ENCODE peak calls at places on chromosomes 13 and 19, in four cellular contexts. P is GM20000, E is A673, D is neural crest cell. V is an unnamed sample.

GRCh38 chr19:17565611-17566010 is 10.2 kb downstream of the COLGALT1 start:
- DNase-seq in P (no peak), E (no peak), D (no peak), V (no peak)

GRCh38 chr13:98199480-98199879 is 22.4 kb upstream of the RNF113B start:
- DNase-seq in P (no peak), E (no peak), D (no peak), V (no peak)

GRCh38 chr19:11091343-11092153 is 2.3 kb downstream of the LDLR start:
- DNase-seq in P (no peak), E (peak; percentile 74), D (no peak), V (peak; percentile 41)

GRCh38 chr19:12787458-12787857 is 3.8 kb upstream of the JUNB start:
- DNase-seq in P (no peak), E (no peak), D (no peak), V (no peak)

GRCh38 chr19:495440-496332 is 600 bp upstream of the MADCAM1 start:
- DNase-seq in P (no peak), E (peak; percentile 77), D (peak; percentile 67), V (peak; percentile 66)

GRCh38 chr19:5293607-5294089 is 47.0 kb downstream of the PTPRS start:
- DNase-seq in P (peak; percentile 52), E (peak; percentile 75), D (peak; percentile 61), V (peak; percentile 74)

GRCh38 chr13:112998506-112999280 is 29.7 kb downstream of the MCF2L start:
- DNase-seq in P (no peak), E (no peak), D (no peak), V (no peak)

GRCh38 chr13:111515648-111516047 is 195.2 kb downstream of the TEX29 start:
- DNase-seq in P (no peak), E (no peak), D (no peak), V (no peak)

GRCh38 chr13:54705738-54706137 is 1677.1 kb downstream of the OLFM4 start:
- DNase-seq in P (no peak), E (no peak), D (no peak), V (no peak)

GRCh38 chr19:54148158-54148557 is 10.6 kb downstream of the CNOT3 start:
- DNase-seq in P (no peak), E (no peak), D (no peak), V (no peak)

GRCh38 chr19:6376512-6377193 is 920 bp upstream of the PSPN start:
- DNase-seq in P (no peak), E (no peak), D (no peak), V (no peak)

GRCh38 chr13:110636053-110636475 is 20.7 kb downstream of the NAXD start:
- DNase-seq in P (no peak), E (no peak), D (no peak), V (no peak)

GRCh38 chr13:41916173-41916954 is 44.5 kb downstream of the VWA8 start:
- DNase-seq in P (peak; percentile 70), E (peak; percentile 45), D (no peak), V (no peak)

GRCh38 chr13:51258612-51259358 is 36.6 kb downstream of the FAM124A start:
- DNase-seq in P (no peak), E (no peak), D (peak; percentile 14), V (no peak)

GRCh38 chr13:40445557-40445990 is 220.9 kb downstream of the FOXO1 start:
- DNase-seq in P (peak; percentile 88), E (no peak), D (no peak), V (no peak)

GRCh38 chr13:57629391-57629804 is 2.1 kb upstream of the PCDH17 start:
- DNase-seq in P (no peak), E (peak; percentile 53), D (peak; percentile 12), V (peak; percentile 19)

GRCh38 chr19:54418030-54418929 is 3.0 kb downstream of the TTYH1 start:
- DNase-seq in P (peak; percentile 84), E (no peak), D (no peak), V (no peak)

GRCh38 chr19:56015756-56016155 is 29.2 kb downstream of the NLRP5 start:
- DNase-seq in P (no peak), E (peak; percentile 36), D (no peak), V (no peak)

GRCh38 chr19:56355517-56355916 is 37.8 kb downstream of the ZNF582 start:
- DNase-seq in P (no peak), E (no peak), D (no peak), V (no peak)

GRCh38 chr13:62706035-62706434 is 1290.4 kb upstream of the PCDH20 start:
- DNase-seq in P (no peak), E (no peak), D (no peak), V (no peak)

GRCh38 chr19:48510421-48511268 is 990 bp downstream of the LMTK3 start:
- DNase-seq in P (peak; percentile 80), E (peak; percentile 75), D (peak; percentile 68), V (no peak)

GRCh38 chr19:3538965-3539742 is at the start of gene TEKTIP1:
- DNase-seq in P (no peak), E (no peak), D (no peak), V (no peak)

GRCh38 chr13:67200183-67200582 is 30.0 kb downstream of the PCDH9 start:
- DNase-seq in P (no peak), E (no peak), D (no peak), V (no peak)

GRCh38 chr19:23560051-23560450 is 127.0 kb downstream of the ZNF675 start:
- DNase-seq in P (no peak), E (no peak), D (no peak), V (no peak)

GRCh38 chr13:78185700-78186099 is 267.1 kb upstream of the EDNRB start:
- DNase-seq in P (no peak), E (no peak), D (no peak), V (no peak)

GRCh38 chr13:29905845-29906244 is 55.4 kb upstream of the UBL3 start:
- DNase-seq in P (no peak), E (peak; percentile 40), D (no peak), V (no peak)

GRCh38 chr13:97319088-97319487 is 97.0 kb downstream of the MBNL2 start:
- DNase-seq in P (no peak), E (no peak), D (no peak), V (no peak)

GRCh38 chr13:110503037-110503901 is 58.3 kb downstream of the RAB20 start:
- DNase-seq in P (no peak), E (peak; percentile 70), D (no peak), V (no peak)

GRCh38 chr13:110211046-110211445 is 95.9 kb downstream of the COL4A1 start:
- DNase-seq in P (no peak), E (no peak), D (no peak), V (no peak)

DNA sequence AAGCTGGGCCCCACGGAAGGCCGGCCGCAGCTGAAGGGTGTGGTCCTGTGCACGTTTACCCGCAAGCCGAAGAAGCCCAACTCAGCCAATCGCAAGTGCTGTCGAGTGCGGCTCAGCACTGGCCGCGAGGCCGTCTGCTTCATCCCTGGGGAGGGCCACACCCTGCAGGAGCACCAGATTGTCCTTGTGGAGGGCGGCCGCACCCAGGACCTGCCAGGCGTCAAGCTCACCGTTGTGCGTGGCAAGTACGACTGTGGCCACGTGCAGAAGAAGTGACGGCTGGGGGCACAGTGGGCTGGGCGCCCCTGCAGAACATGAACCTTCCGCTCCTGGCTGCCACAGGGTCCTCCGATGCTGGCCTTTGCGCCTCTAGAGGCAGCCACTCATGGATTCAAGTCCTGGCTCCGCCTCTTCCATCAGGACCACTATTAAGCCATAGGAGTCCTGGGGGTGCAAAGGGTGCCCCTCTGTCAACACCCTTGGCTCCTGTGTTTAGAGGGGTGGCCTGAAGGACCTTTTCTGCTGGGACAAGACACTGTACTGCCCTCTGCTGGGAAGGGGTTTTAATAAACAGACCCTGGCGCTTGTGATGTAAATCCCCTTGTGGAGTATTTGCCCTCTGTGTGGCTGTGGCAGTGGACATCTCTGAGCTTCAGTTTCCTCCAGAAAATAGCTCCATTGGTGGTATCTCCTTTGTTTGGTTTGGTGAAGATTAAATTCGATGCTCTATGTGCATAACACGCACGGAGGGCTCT is 1.9 kb downstream of the MRPS12 start:
- DNase-seq in P (peak; percentile 51), E (peak; percentile 55), D (peak; percentile 45), V (no peak)
- TF ChIP-seq CTCF in P (no peak), E (peak; percentile 53), D (peak; percentile 50), V (no peak)

DNA sequence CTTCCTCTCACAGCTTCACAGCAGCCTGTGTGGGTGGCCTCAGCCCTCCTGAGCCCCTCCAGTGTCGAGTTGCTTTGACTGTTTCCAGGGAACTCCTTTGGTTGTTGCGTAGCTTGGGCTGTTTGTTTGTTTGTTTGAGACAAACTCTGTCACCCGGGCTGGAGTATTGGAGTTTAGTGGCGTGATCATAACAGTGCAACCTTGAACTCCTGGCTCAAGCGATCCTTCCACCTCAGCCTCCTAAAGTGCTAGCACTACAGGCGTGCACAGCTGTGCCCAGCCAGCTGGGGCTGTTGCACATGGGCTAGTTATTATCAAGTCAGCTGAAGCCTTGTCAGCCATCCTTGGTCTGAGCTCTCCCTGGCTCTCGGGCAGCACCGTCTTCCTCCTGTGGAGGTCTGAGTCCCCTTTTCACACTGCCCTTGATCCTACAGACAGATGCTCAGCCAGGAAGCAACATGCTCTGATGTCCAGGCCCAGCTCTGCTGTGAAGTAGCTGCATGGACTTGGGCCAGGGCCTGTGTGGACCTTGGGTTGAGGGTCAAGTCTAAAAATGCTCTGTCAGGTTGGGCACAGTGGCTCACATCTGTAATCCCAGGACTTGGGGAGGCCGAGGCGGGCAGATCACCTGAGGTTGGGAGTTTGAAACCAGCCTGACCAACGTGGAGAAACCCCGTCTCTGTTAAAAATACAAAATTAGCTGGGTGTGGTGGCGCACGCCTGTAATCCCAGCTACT is 10.3 kb downstream of the DOT1L start:
- DNase-seq in P (no peak), E (no peak), D (no peak), V (no peak)
- TF ChIP-seq CTCF in P (no peak), E (no peak), D (no peak), V (no peak)

GRCh38 chr19:31314849-31315620 is 34.2 kb downstream of the TSHZ3 start:
- DNase-seq in P (no peak), E (no peak), D (no peak), V (no peak)
- TF ChIP-seq CTCF in P (no peak), E (no peak), D (no peak), V (no peak)

GRCh38 chr19:44782729-44783128 is 5.0 kb downstream of the CBLC start:
- DNase-seq in P (no peak), E (no peak), D (no peak), V (no peak)
- TF ChIP-seq CTCF in P (no peak), E (no peak), D (peak; percentile 14), V (no peak)

GRCh38 chr13:43167058-43167457 is 143.7 kb downstream of the DNAJC15 start:
- DNase-seq in P (no peak), E (no peak), D (no peak), V (no peak)
- TF ChIP-seq CTCF in P (no peak), E (no peak), D (no peak), V (no peak)